ENCODE peak calls at places on chromosomes 3 and 15, in seven cellular contexts. D, W, K, Q, V, F and U are unnamed samples.

GRCh38 chr15:97961067-97961954 is 808 bp downstream of the ARRDC4 start:
- DNase-seq in D (peak; percentile 2), W (peak; percentile 78), K (peak; percentile 1), Q (no peak), V (peak; percentile 56), F (peak; percentile 23), U (peak; percentile 27)

GRCh38 chr3:113054552-113054951 is 63.8 kb downstream of the GTPBP8 start:
- DNase-seq in D (no peak), W (no peak), K (no peak), Q (no peak), V (no peak), F (no peak), U (peak; percentile 63)

GRCh38 chr15:57384024-57384423 is 7.7 kb downstream of the CGNL1 start:
- DNase-seq in D (no peak), W (no peak), K (no peak), Q (no peak), V (no peak), F (no peak), U (no peak)

GRCh38 chr3:46276497-46277099 is 34.3 kb downstream of the CCR3 start:
- DNase-seq in D (peak; percentile 20), W (peak; percentile 79), K (peak; percentile 39), Q (no peak), V (peak; percentile 27), F (peak; percentile 32), U (peak; percentile 12)

GRCh38 chr3:4358273-4358672 is 55.1 kb downstream of the SETMAR start:
- DNase-seq in D (no peak), W (no peak), K (no peak), Q (no peak), V (no peak), F (no peak), U (no peak)

GRCh38 chr3:9649791-9650521 is 651 bp downstream of the MTMR14 start:
- DNase-seq in D (no peak), W (no peak), K (no peak), Q (peak; percentile 47), V (peak; percentile 17), F (peak; percentile 34), U (no peak)

GRCh38 chr3:195077611-195078540 is 193.1 kb downstream of the XXYLT1 start:
- DNase-seq in D (no peak), W (no peak), K (no peak), Q (no peak), V (peak; percentile 56), F (no peak), U (no peak)

GRCh38 chr3:160395297-160395696 is 3.7 kb downstream of the IFT80 start:
- DNase-seq in D (no peak), W (no peak), K (no peak), Q (no peak), V (no peak), F (peak; percentile 33), U (no peak)

GRCh38 chr15:50046868-50047267 is 72.2 kb downstream of the ATP8B4 start:
- DNase-seq in D (no peak), W (no peak), K (no peak), Q (no peak), V (peak; percentile 33), F (no peak), U (no peak)

GRCh38 chr3:112817271-112817670 is 29.4 kb downstream of the CD200R1L start:
- DNase-seq in D (no peak), W (no peak), K (no peak), Q (no peak), V (no peak), F (no peak), U (no peak)

GRCh38 chr3:140585828-140586227 is 92.0 kb upstream of the TRIM42 start:
- DNase-seq in D (no peak), W (no peak), K (no peak), Q (no peak), V (no peak), F (no peak), U (no peak)

GRCh38 chr3:132652640-132653270 is 6.9 kb downstream of the ACAD11 start:
- DNase-seq in D (no peak), W (no peak), K (no peak), Q (no peak), V (no peak), F (no peak), U (no peak)

GRCh38 chr3:133592843-133593242 is 19.4 kb downstream of the CDV3 start:
- DNase-seq in D (no peak), W (no peak), K (no peak), Q (no peak), V (no peak), F (no peak), U (no peak)

GRCh38 chr15:27254016-27254415 is 283.0 kb downstream of the GABRG3 start:
- DNase-seq in D (no peak), W (no peak), K (no peak), Q (no peak), V (no peak), F (no peak), U (no peak)

GRCh38 chr3:59782664-59783063 is 732.8 kb upstream of the CFAP20DC start:
- DNase-seq in D (no peak), W (no peak), K (no peak), Q (no peak), V (peak; percentile 25), F (no peak), U (no peak)

GRCh38 chr3:101638262-101638745 is 38.6 kb downstream of the ZBTB11 start:
- DNase-seq in D (peak; percentile 35), W (peak; percentile 47), K (no peak), Q (no peak), V (no peak), F (peak; percentile 73), U (peak; percentile 40)

GRCh38 chr3:168933614-168934013 is 729.9 kb downstream of the MECOM start:
- DNase-seq in D (no peak), W (no peak), K (no peak), Q (no peak), V (no peak), F (no peak), U (no peak)

GRCh38 chr15:94125698-94126097 is 105.7 kb upstream of the MCTP2 start:
- DNase-seq in D (no peak), W (no peak), K (no peak), Q (no peak), V (no peak), F (no peak), U (no peak)

GRCh38 chr15:76258460-76258859 is 52.8 kb downstream of the ETFA start:
- DNase-seq in D (no peak), W (no peak), K (no peak), Q (no peak), V (no peak), F (no peak), U (no peak)

GRCh38 chr15:76533060-76533955 is 196.7 kb downstream of the ISL2 start:
- DNase-seq in D (peak; percentile 81), W (no peak), K (no peak), Q (no peak), V (no peak), F (no peak), U (no peak)

GRCh38 chr15:44177139-44177538 is 17.9 kb downstream of the FRMD5 start:
- DNase-seq in D (no peak), W (no peak), K (no peak), Q (no peak), V (no peak), F (no peak), U (no peak)

GRCh38 chr15:87793736-87794135 is 462.8 kb downstream of the NTRK3 start:
- DNase-seq in D (no peak), W (no peak), K (no peak), Q (no peak), V (no peak), F (no peak), U (no peak)

GRCh38 chr3:42055291-42055690 is 35.9 kb upstream of the TRAK1 start:
- DNase-seq in D (peak; percentile 81), W (no peak), K (no peak), Q (no peak), V (no peak), F (no peak), U (no peak)

GRCh38 chr15:100762913-100763627 is 116.6 kb upstream of the ALDH1A3 start:
- DNase-seq in D (no peak), W (no peak), K (no peak), Q (no peak), V (peak; percentile 4), F (no peak), U (no peak)

GRCh38 chr15:68027388-68027787 is 26.7 kb upstream of the PIAS1 start:
- DNase-seq in D (no peak), W (no peak), K (no peak), Q (no peak), V (no peak), F (no peak), U (no peak)

GRCh38 chr3:89360155-89360554 is 252.7 kb downstream of the EPHA3 start:
- DNase-seq in D (no peak), W (no peak), K (no peak), Q (no peak), V (no peak), F (no peak), U (no peak)

GRCh38 chr3:162021206-162021605 is 524.6 kb downstream of the OTOL1 start:
- DNase-seq in D (no peak), W (no peak), K (no peak), Q (no peak), V (no peak), F (no peak), U (no peak)
- TF ChIP-seq JUND in D (no peak), W (no peak), K (no peak), Q (no peak), V (no peak), F (no peak), U (no peak)

GRCh38 chr3:121918779-121919483 is 24.7 kb downstream of the SLC15A2 start:
- DNase-seq in D (no peak), W (no peak), K (no peak), Q (no peak), V (no peak), F (peak; percentile 7), U (no peak)
- TF ChIP-seq JUND in D (no peak), W (no peak), K (no peak), Q (no peak), V (no peak), F (no peak), U (no peak)

GRCh38 chr3:85560088-85560790 is 601.5 kb downstream of the CADM2 start:
- DNase-seq in D (peak; percentile 26), W (no peak), K (no peak), Q (no peak), V (no peak), F (no peak), U (peak; percentile 42)
- TF ChIP-seq JUND in D (no peak), W (no peak), K (no peak), Q (no peak), V (no peak), F (no peak), U (no peak)

GRCh38 chr15:40332138-40332781 is 8.5 kb downstream of the CCDC9B start:
- DNase-seq in D (no peak), W (no peak), K (no peak), Q (no peak), V (no peak), F (no peak), U (no peak)

GRCh38 chr15:40331026-40331425 is 7.5 kb downstream of the INAFM2 start:
- DNase-seq in D (no peak), W (no peak), K (no peak), Q (no peak), V (no peak), F (no peak), U (no peak)

GRCh38 chr15:40330368-40330836 is 6.9 kb downstream of the INAFM2 start:
- DNase-seq in D (no peak), W (no peak), K (no peak), Q (no peak), V (no peak), F (peak; percentile 89), U (no peak)

GRCh38 chr15:40329804-40330203 is 6.3 kb downstream of the INAFM2 start:
- DNase-seq in D (no peak), W (no peak), K (no peak), Q (no peak), V (no peak), F (no peak), U (no peak)

GRCh38 chr15:40331637-40332036 is 8.1 kb downstream of the INAFM2 start:
- DNase-seq in D (no peak), W (no peak), K (no peak), Q (no peak), V (no peak), F (peak; percentile 33), U (no peak)
- TF ChIP-seq JUND in D (no peak), W (no peak), K (no peak), Q (no peak), V (peak; percentile 8), F (no peak), U (no peak)